ENCODE peak calls at places on chromosomes 4 and X, in four cellular contexts. One of them, this sample, is unnamed. For H3K4me1, the result is how much of the 10 kb centered on the place peaks cover.

GRCh38 chr4:19945979-19946380 is 305.7 kb upstream of the SLIT2 start:
- DNase-seq in tibial nerve: no peak
- DNase-seq in OCI-LY7: no peak
- DNase-seq in left ventricle myocardium inferior: no peak
- DNase-seq in this sample: no peak

GRCh38 chr4:3412257-3413020 is 29.3 kb upstream of the HGFAC start:
- DNase-seq in left ventricle myocardium inferior: no peak
- DNase-seq in OCI-LY7: no peak
- DNase-seq in tibial nerve: peak
- DNase-seq in this sample: no peak

GRCh38 chr4:72767903-72768817 is 199.1 kb upstream of the ADAMTS3 start:
- DNase-seq in OCI-LY7: no peak
- DNase-seq in left ventricle myocardium inferior: no peak
- DNase-seq in tibial nerve: no peak
- DNase-seq in this sample: no peak

GRCh38 chrX:15930585-15930984 is 76.0 kb upstream of the AP1S2 start:
- DNase-seq in left ventricle myocardium inferior: no peak
- DNase-seq in OCI-LY7: peak
- DNase-seq in tibial nerve: no peak
- DNase-seq in this sample: no peak

GRCh38 chr4:123939621-123940020 is 543.0 kb downstream of the SPRY1 start:
- DNase-seq in tibial nerve: no peak
- DNase-seq in OCI-LY7: no peak
- DNase-seq in left ventricle myocardium inferior: no peak
- DNase-seq in this sample: no peak

GRCh38 chr4:188246488-188246887 is 107.2 kb downstream of the TRIML1 start:
- DNase-seq in tibial nerve: no peak
- DNase-seq in OCI-LY7: no peak
- DNase-seq in left ventricle myocardium inferior: no peak
- DNase-seq in this sample: no peak

GRCh38 chrX:10178866-10179463 is 22.2 kb downstream of the CLCN4 start:
- DNase-seq in OCI-LY7: no peak
- DNase-seq in left ventricle myocardium inferior: no peak
- DNase-seq in tibial nerve: no peak
- DNase-seq in this sample: no peak

GRCh38 chr4:40258624-40259023 is 61.8 kb downstream of the RHOH start:
- DNase-seq in left ventricle myocardium inferior: no peak
- DNase-seq in OCI-LY7: no peak
- DNase-seq in tibial nerve: no peak
- DNase-seq in this sample: no peak

GRCh38 chrX:101206471-101206870 is 13.1 kb upstream of the DRP2 start:
- DNase-seq in OCI-LY7: peak
- DNase-seq in tibial nerve: no peak
- DNase-seq in left ventricle myocardium inferior: no peak
- DNase-seq in this sample: no peak

GRCh38 chrX:46279214-46279924 is 265.9 kb downstream of the ZNF674 start:
- DNase-seq in tibial nerve: no peak
- DNase-seq in OCI-LY7: no peak
- DNase-seq in left ventricle myocardium inferior: no peak
- DNase-seq in this sample: no peak

GRCh38 chr4:632391-632790 is 7.0 kb downstream of the PDE6B start:
- DNase-seq in OCI-LY7: no peak
- DNase-seq in left ventricle myocardium inferior: no peak
- DNase-seq in tibial nerve: no peak
- DNase-seq in this sample: no peak

GRCh38 chrX:130125090-130125489 is 14.8 kb upstream of the ELF4 start:
- DNase-seq in tibial nerve: peak
- DNase-seq in OCI-LY7: no peak
- DNase-seq in left ventricle myocardium inferior: peak
- DNase-seq in this sample: no peak

GRCh38 chr4:168835880-168836454 is 174.1 kb downstream of the CBR4 start:
- DNase-seq in OCI-LY7: no peak
- DNase-seq in tibial nerve: no peak
- DNase-seq in left ventricle myocardium inferior: no peak
- DNase-seq in this sample: no peak
- H3K4me1 ChIP-seq in OCI-LY7: under half
- H3K4me1 ChIP-seq in tibial nerve: under half
- H3K4me1 ChIP-seq in left ventricle myocardium inferior: half or more
- H3K4me1 ChIP-seq in this sample: under half

GRCh38 chr4:139454646-139455045 is 725 bp downstream of the RAB33B start:
- DNase-seq in OCI-LY7: peak
- DNase-seq in tibial nerve: no peak
- DNase-seq in left ventricle myocardium inferior: no peak
- DNase-seq in this sample: no peak

GRCh38 chr4:139457318-139457717 is 3.4 kb downstream of the RAB33B start:
- DNase-seq in left ventricle myocardium inferior: no peak
- DNase-seq in OCI-LY7: no peak
- DNase-seq in tibial nerve: no peak
- DNase-seq in this sample: no peak

GRCh38 chr4:139453371-139454110 is 380 bp upstream of the RAB33B start:
- DNase-seq in tibial nerve: peak
- DNase-seq in left ventricle myocardium inferior: peak
- DNase-seq in OCI-LY7: peak
- DNase-seq in this sample: peak

GRCh38 chr4:139454111-139454600 is at the start of gene RAB33B:
- DNase-seq in tibial nerve: peak
- DNase-seq in left ventricle myocardium inferior: no peak
- DNase-seq in OCI-LY7: peak
- DNase-seq in this sample: no peak

DNA sequence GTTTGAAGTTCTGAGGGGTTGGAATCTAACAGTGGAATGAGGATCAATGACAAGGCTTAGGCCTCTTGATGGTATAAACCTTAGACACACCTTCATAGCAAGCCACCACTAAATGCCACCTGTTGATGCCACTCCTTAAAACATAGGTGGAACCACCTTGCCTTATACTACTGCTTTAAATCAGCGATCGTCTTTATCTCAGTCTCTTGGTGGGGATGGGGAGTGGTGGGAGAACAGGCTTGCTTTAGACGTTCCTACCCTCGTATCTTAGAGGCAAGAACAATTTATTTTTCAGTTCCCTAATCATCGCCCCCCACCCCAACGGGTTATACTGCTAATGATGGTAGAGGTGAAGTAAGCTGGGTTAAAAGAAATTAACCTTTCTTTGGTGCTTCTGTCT is 1.3 kb downstream of the RAB33B start:
- DNase-seq in left ventricle myocardium inferior: no peak
- DNase-seq in tibial nerve: no peak
- DNase-seq in OCI-LY7: peak
- DNase-seq in this sample: no peak
- H3K4me1 ChIP-seq in left ventricle myocardium inferior: half or more
- H3K4me1 ChIP-seq in tibial nerve: half or more
- H3K4me1 ChIP-seq in OCI-LY7: under half
- H3K4me1 ChIP-seq in this sample: under half

GRCh38 chr4:48692897-48693296 is 87.2 kb downstream of the FRYL start:
- DNase-seq in tibial nerve: no peak
- DNase-seq in left ventricle myocardium inferior: no peak
- DNase-seq in OCI-LY7: no peak
- DNase-seq in this sample: no peak

GRCh38 chr4:48692023-48692422 is 88.1 kb downstream of the FRYL start:
- DNase-seq in tibial nerve: no peak
- DNase-seq in OCI-LY7: no peak
- DNase-seq in left ventricle myocardium inferior: no peak
- DNase-seq in this sample: no peak

GRCh38 chr4:48686369-48686768 is 93.7 kb downstream of the FRYL start:
- DNase-seq in left ventricle myocardium inferior: no peak
- DNase-seq in tibial nerve: no peak
- DNase-seq in OCI-LY7: no peak
- DNase-seq in this sample: no peak

GRCh38 chr4:48687313-48687712 is 92.8 kb downstream of the FRYL start:
- DNase-seq in OCI-LY7: no peak
- DNase-seq in tibial nerve: no peak
- DNase-seq in left ventricle myocardium inferior: no peak
- DNase-seq in this sample: no peak

GRCh38 chr4:48688953-48689352 is 91.1 kb downstream of the FRYL start:
- DNase-seq in tibial nerve: no peak
- DNase-seq in left ventricle myocardium inferior: no peak
- DNase-seq in OCI-LY7: no peak
- DNase-seq in this sample: no peak
- H3K4me1 ChIP-seq in tibial nerve: half or more
- H3K4me1 ChIP-seq in left ventricle myocardium inferior: half or more
- H3K4me1 ChIP-seq in OCI-LY7: under half
- H3K4me1 ChIP-seq in this sample: under half

DNA sequence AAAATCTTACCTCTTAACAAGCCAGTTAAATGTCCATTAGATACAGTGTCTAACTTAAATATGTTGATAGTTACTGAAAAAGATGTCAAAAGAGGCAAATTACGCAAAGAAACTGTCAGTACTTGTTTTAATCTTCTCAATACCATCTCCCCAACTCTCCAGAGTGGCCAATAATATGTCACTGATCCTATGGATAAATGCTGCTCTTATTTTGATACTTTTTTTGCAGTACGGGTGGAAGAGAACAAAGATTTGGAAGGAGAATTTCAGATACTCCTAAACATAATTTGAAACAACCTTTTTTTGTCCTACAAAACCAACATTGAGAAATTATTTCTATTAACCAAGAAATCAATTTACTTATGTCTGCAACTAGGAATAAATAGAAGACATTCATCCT is 192.6 kb downstream of the CBR4 start:
- DNase-seq in left ventricle myocardium inferior: no peak
- DNase-seq in OCI-LY7: no peak
- DNase-seq in tibial nerve: no peak
- DNase-seq in this sample: no peak
- H3K4me1 ChIP-seq in left ventricle myocardium inferior: under half
- H3K4me1 ChIP-seq in OCI-LY7: under half
- H3K4me1 ChIP-seq in tibial nerve: half or more
- H3K4me1 ChIP-seq in this sample: under half

DNA sequence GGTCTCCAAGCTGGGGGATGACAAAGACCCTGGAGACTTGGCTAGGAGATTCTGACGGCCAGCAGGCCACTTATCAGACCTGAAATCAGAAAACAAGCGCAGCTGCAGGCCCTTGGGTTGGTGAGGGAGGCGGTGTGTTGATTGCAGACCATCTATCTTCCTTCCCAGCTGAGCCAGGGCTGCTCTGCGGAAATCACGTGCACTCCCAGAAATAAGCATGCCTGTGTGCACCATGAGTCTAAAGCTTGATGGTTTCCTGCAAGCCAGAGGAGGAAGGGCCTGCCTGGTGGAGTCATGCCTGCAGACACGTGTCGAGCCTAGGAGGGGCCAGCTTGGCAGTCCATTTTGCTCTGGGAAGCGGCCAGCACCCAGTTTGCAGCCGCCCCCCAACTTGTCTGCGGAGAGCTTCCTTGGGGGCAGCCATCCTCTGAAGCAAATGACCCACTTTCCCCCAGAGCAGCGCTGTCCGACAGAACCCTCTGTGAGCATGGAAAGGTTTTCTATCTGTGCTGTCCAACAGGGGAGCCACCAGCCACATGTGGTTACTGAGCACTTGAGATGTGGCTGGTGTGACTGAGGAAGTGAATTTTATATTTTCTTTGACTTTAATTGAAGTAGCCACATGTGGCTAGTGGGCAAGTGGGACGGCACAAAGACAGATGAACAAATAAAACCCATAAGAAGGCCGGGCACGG is 175.7 kb upstream of the BCOR start:
- DNase-seq in tibial nerve: no peak
- DNase-seq in left ventricle myocardium inferior: peak
- DNase-seq in OCI-LY7: no peak
- DNase-seq in this sample: no peak
- H3K4me1 ChIP-seq in tibial nerve: under half
- H3K4me1 ChIP-seq in left ventricle myocardium inferior: under half
- H3K4me1 ChIP-seq in OCI-LY7: under half
- H3K4me1 ChIP-seq in this sample: under half

DNA sequence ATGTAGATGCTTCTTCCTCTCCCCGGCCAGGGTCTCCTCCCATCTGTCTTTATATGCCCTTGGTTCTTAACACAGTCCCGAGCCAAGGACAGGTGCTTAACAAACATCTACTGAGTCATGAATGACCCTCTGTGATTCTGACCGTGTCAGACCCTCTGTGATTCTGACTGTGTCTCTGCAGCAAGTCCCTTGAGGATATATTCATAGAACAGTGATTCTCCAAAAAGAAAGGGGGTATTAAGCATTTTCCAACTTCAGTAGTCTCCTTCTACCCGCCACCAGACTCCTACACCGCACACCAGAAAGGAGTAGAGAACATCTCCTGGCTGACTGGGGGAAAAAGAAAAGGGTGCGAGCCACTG is 13.6 kb downstream of the ACSL1 start:
- DNase-seq in OCI-LY7: no peak
- DNase-seq in left ventricle myocardium inferior: no peak
- DNase-seq in tibial nerve: no peak
- DNase-seq in this sample: no peak
- H3K4me1 ChIP-seq in OCI-LY7: under half
- H3K4me1 ChIP-seq in left ventricle myocardium inferior: half or more
- H3K4me1 ChIP-seq in tibial nerve: half or more
- H3K4me1 ChIP-seq in this sample: under half

This sample was measured in lung.